ENCODE peak calls at places on chromosomes 13 and 19, in nine cellular contexts. N is GM23338, Q is PC-9, Y is GM23248, H is OCI-LY7, V is SK-N-SH, L is PC-3, Z is HCT116, B is hepatocyte. E is an unnamed sample. For H3K4me1 and H3K9me2, the result is how much of the 10 kb centered on the place peaks cover.

GRCh38 chr19:17859533-17860330 is at the start of gene RPL18A:
- DNase-seq in N (peak), Q (peak), Y (peak), H (peak), V (peak), L (peak), Z (peak), B (peak), E (peak)

GRCh38 chr19:19134687-19135158 is 3.6 kb downstream of the TMEM161A start:
- DNase-seq in N (peak), Q (no peak), Y (no peak), H (peak), V (peak), L (no peak), Z (no peak), B (peak), E (no peak)

GRCh38 chr13:113052971-113053370 is 52.6 kb upstream of the F7 start:
- DNase-seq in N (no peak), Q (no peak), Y (no peak), H (no peak), V (no peak), L (no peak), Z (no peak), B (no peak), E (no peak)

GRCh38 chr13:31072041-31072440 is 89.7 kb downstream of the HSPH1 start:
- DNase-seq in N (no peak), Q (no peak), Y (peak), H (no peak), V (no peak), L (no peak), Z (no peak), B (no peak), E (no peak)

GRCh38 chr13:21033224-21033855 is 28.0 kb downstream of the LATS2 start:
- DNase-seq in N (no peak), Q (no peak), Y (peak), H (no peak), V (no peak), L (peak), Z (no peak), B (no peak), E (no peak)

GRCh38 chr13:89465366-89465765 is 1794.2 kb downstream of the SLITRK5 start:
- DNase-seq in N (no peak), Q (no peak), Y (peak), H (no peak), V (no peak), L (no peak), Z (peak), B (no peak), E (no peak)

GRCh38 chr19:48681127-48681470 is 8.3 kb upstream of the NTN5 start:
- DNase-seq in N (no peak), Q (no peak), Y (peak), H (no peak), V (no peak), L (no peak), Z (no peak), B (no peak), E (no peak)

GRCh38 chr13:108322206-108322824 is 52.8 kb downstream of the TNFSF13B start:
- DNase-seq in N (peak), Q (no peak), Y (peak), H (peak), V (peak), L (peak), Z (peak), B (peak), E (peak)

GRCh38 chr19:56105090-56105701 is 15.9 kb downstream of the ZNF787 start:
- DNase-seq in N (peak), Q (peak), Y (peak), H (no peak), V (no peak), L (peak), Z (peak), B (peak), E (peak)

GRCh38 chr13:99617474-99618255 is 116.4 kb downstream of the TM9SF2 start:
- DNase-seq in N (peak), Q (no peak), Y (peak), H (peak), V (peak), L (peak), Z (peak), B (peak), E (peak)

GRCh38 chr19:19662866-19663291 is 597 bp downstream of the ATP13A1 start:
- DNase-seq in N (no peak), Q (no peak), Y (peak), H (no peak), V (no peak), L (no peak), Z (no peak), B (no peak), E (peak)

GRCh38 chr19:41172297-41173164 is 20.5 kb upstream of the CYP2S1 start:
- DNase-seq in N (no peak), Q (peak), Y (no peak), H (no peak), V (no peak), L (no peak), Z (no peak), B (peak), E (no peak)

GRCh38 chr13:30334663-30335386 is 27.5 kb upstream of the KATNAL1 start:
- DNase-seq in N (peak), Q (no peak), Y (peak), H (peak), V (peak), L (peak), Z (peak), B (no peak), E (peak)

GRCh38 chr19:58385313-58386165 is 1.5 kb upstream of the RPS5 start:
- DNase-seq in N (no peak), Q (peak), Y (peak), H (no peak), V (no peak), L (no peak), Z (no peak), B (no peak), E (no peak)

GRCh38 chr19:23436944-23437343 is 41.7 kb upstream of the ZNF91 start:
- DNase-seq in N (peak), Q (no peak), Y (no peak), H (peak), V (no peak), L (peak), Z (no peak), B (no peak), E (peak)

GRCh38 chr19:58154287-58154678 is 3.7 kb upstream of the ZNF329 start:
- DNase-seq in N (peak), Q (peak), Y (peak), H (no peak), V (no peak), L (no peak), Z (no peak), B (peak), E (no peak)

GRCh38 chr19:52248256-52248655 is 21.1 kb upstream of the ZNF766 start:
- DNase-seq in N (peak), Q (peak), Y (peak), H (peak), V (peak), L (peak), Z (peak), B (peak), E (peak)

GRCh38 chr13:41678320-41678719 is 221.0 kb downstream of the RGCC start:
- DNase-seq in N (no peak), Q (no peak), Y (peak), H (no peak), V (no peak), L (no peak), Z (no peak), B (no peak), E (no peak)

GRCh38 chr19:3375221-3376088 is 9.1 kb downstream of the NFIC start:
- DNase-seq in N (no peak), Q (no peak), Y (peak), H (no peak), V (peak), L (no peak), Z (no peak), B (no peak), E (no peak)

GRCh38 chr13:30730526-30730925 is 4.8 kb upstream of the ALOX5AP start:
- DNase-seq in N (peak), Q (no peak), Y (no peak), H (no peak), V (peak), L (no peak), Z (no peak), B (peak), E (peak)

GRCh38 chr13:24252136-24252535 is 57.2 kb upstream of the C1QTNF9 start:
- DNase-seq in N (no peak), Q (no peak), Y (no peak), H (no peak), V (no peak), L (no peak), Z (no peak), B (no peak), E (no peak)

GRCh38 chr19:55599468-55600335 is at the start of the genes FIZ1 and ZNF524:
- DNase-seq in N (peak), Q (peak), Y (peak), H (peak), V (peak), L (peak), Z (peak), B (peak), E (peak)

GRCh38 chr13:40261947-40262346 is 404.5 kb downstream of the FOXO1 start:
- DNase-seq in N (no peak), Q (no peak), Y (no peak), H (no peak), V (no peak), L (no peak), Z (no peak), B (no peak), E (no peak)

DNA sequence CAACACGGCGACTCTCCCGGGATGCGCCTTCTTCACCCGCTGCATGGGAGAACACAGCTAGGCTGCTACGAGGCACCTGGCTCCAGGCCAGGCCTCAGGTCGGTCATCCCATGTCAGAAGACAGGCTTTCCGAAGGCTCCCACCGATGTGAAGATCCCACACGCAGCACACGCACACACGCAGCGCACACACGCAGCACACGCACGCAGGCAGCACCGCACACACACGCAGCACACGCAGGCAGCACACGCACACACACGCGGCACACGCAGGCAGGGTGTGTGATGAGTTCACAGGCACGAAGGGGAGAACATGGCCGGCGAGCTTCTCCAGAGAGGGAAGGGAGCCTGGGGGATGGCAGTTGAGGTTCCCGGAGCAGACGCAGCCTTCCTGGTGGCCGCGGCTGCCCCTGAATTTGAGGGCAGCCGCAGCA is 56.1 kb downstream of the RASA3 start:
- DNase-seq in N (no peak), Q (no peak), Y (no peak), H (no peak), V (no peak), L (no peak), Z (no peak), B (no peak), E (no peak)
- H3K4me1 ChIP-seq in N (under half), Q (under half), Y (under half), H (under half), V (under half), L (under half), Z (under half), B (under half), E (under half)

GRCh38 chr19:2286402-2287140 is 4.6 kb upstream of the PEAK3 start:
- DNase-seq in N (no peak), Q (no peak), Y (no peak), H (no peak), V (no peak), L (no peak), Z (no peak), B (no peak), E (no peak)

GRCh38 chr19:2283835-2284507 is 2.0 kb upstream of the PEAK3 start:
- DNase-seq in N (no peak), Q (no peak), Y (no peak), H (no peak), V (no peak), L (no peak), Z (no peak), B (no peak), E (peak)

GRCh38 chr19:2280633-2281264 is 1.2 kb downstream of the PEAK3 start:
- DNase-seq in N (no peak), Q (no peak), Y (no peak), H (no peak), V (no peak), L (no peak), Z (no peak), B (no peak), E (peak)

GRCh38 chr19:2282062-2282861 is at the start of gene PEAK3:
- DNase-seq in N (peak), Q (no peak), Y (peak), H (no peak), V (peak), L (no peak), Z (no peak), B (no peak), E (no peak)

DNA sequence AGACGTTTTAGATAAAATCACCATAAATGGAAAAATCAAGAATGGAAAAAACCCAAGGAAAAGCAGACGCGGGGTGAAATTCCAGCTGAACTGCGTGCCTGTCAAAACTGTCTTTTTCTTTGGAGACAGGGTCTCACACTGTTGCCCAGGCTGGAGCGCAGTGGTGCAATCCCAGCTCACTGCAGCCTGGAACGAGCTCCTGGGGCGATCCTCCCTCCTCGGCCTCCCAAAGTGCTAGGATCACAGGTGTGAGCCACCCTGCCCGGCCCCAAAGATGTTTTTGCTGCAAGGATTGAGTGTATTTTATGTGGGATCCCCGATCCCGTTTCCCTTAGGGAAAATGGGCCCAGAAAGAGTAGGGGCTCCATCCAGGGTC is 875 bp upstream of the PEAK3 start:
- DNase-seq in N (no peak), Q (no peak), Y (no peak), H (no peak), V (no peak), L (no peak), Z (no peak), B (no peak), E (no peak)
- H3K9me2 ChIP-seq in N (under half), Q (under half), Y (under half), H (under half), V (under half), L (under half), Z (under half), B (under half), E (under half)

GRCh38 chr19:43820098-43820860 is 6.8 kb upstream of the ZNF283 start:
- DNase-seq in N (peak), Q (no peak), Y (peak), H (no peak), V (peak), L (no peak), Z (no peak), B (no peak), E (no peak)

GRCh38 chr19:43818500-43818899 is 8.6 kb upstream of the ZNF283 start:
- DNase-seq in N (no peak), Q (no peak), Y (no peak), H (no peak), V (no peak), L (no peak), Z (no peak), B (no peak), E (no peak)

GRCh38 chr19:43820861-43821215 is 6.3 kb upstream of the ZNF283 start:
- DNase-seq in N (no peak), Q (no peak), Y (no peak), H (no peak), V (no peak), L (no peak), Z (no peak), B (no peak), E (no peak)
- H2AFZ ChIP-seq in N (peak), Q (no peak), Y (peak), H (no peak), V (peak), L (no peak), Z (no peak), B (no peak), E (no peak)

GRCh38 chr13:19960673-19961015 is 2.1 kb downstream of the ZMYM2 start:
- DNase-seq in N (no peak), Q (no peak), Y (peak), H (no peak), V (no peak), L (no peak), Z (no peak), B (no peak), E (no peak)

GRCh38 chr13:19962894-19963293 is 4.4 kb downstream of the ZMYM2 start:
- DNase-seq in N (no peak), Q (no peak), Y (no peak), H (no peak), V (no peak), L (no peak), Z (no peak), B (no peak), E (no peak)

GRCh38 chr13:19959831-19960672 is 1.5 kb downstream of the ZMYM2 start:
- DNase-seq in N (peak), Q (peak), Y (peak), H (peak), V (peak), L (peak), Z (peak), B (peak), E (peak)

GRCh38 chr13:19961484-19961883 is 3.0 kb downstream of the ZMYM2 start:
- DNase-seq in N (no peak), Q (no peak), Y (no peak), H (no peak), V (no peak), L (no peak), Z (no peak), B (no peak), E (no peak)

GRCh38 chr13:19961924-19962323 is 3.4 kb downstream of the ZMYM2 start:
- DNase-seq in N (no peak), Q (no peak), Y (no peak), H (no peak), V (no peak), L (no peak), Z (no peak), B (no peak), E (no peak)
- H3K4me1 ChIP-seq in N (under half), Q (under half), Y (under half), H (under half), V (under half), L (under half), Z (under half), B (under half), E (under half)